ENCODE peak calls at places on chromosomes 6 and 20, in five cellular contexts. Y is GF-D8, I is NCI-H2081, E is AG20443, M is Daoy. B is an unnamed sample.

GRCh38 chr6:52552278-52552643 is 24.6 kb downstream of the TRAM2 start:
- DNase-seq in E (no peak), Y (no peak), I (no peak), M (no peak), B (no peak)

GRCh38 chr20:63463400-63464288 is 8.8 kb downstream of the KCNQ2 start:
- DNase-seq in M (peak), E (no peak), I (no peak), Y (no peak), B (no peak)

GRCh38 chr6:169158182-169158573 is 95.5 kb downstream of the THBS2 start:
- DNase-seq in M (peak), Y (no peak), E (peak), I (no peak), B (no peak)

GRCh38 chr20:19625416-19625815 is 132.6 kb upstream of the RIN2 start:
- DNase-seq in E (no peak), I (no peak), M (no peak), Y (no peak), B (no peak)

GRCh38 chr6:36840471-36841461 is 1.5 kb upstream of the CPNE5 start:
- DNase-seq in Y (no peak), M (no peak), I (no peak), E (peak), B (no peak)

GRCh38 chr20:41321003-41321402 is 3.5 kb upstream of the ZHX3 start:
- DNase-seq in E (no peak), I (no peak), Y (peak), M (no peak), B (no peak)

GRCh38 chr20:32013326-32013725 is 3.1 kb downstream of the CCM2L start:
- DNase-seq in Y (no peak), M (no peak), E (no peak), I (no peak), B (no peak)

GRCh38 chr6:124798942-124799496 is 163.2 kb upstream of the RNF217 start:
- DNase-seq in E (no peak), M (no peak), Y (no peak), I (no peak), B (no peak)

GRCh38 chr6:140311146-140311545 is 936.7 kb upstream of the CITED2 start:
- DNase-seq in M (no peak), Y (no peak), E (no peak), I (no peak), B (no peak)

GRCh38 chr6:3326981-3327380 is 68.2 kb downstream of the PSMG4 start:
- DNase-seq in Y (no peak), M (no peak), E (no peak), I (no peak), B (no peak)

GRCh38 chr6:127494240-127494767 is 24.8 kb downstream of the MTCL3 start:
- DNase-seq in E (no peak), M (no peak), Y (no peak), I (no peak), B (no peak)

GRCh38 chr6:35596448-35597442 is 84.0 kb upstream of the TULP1 start:
- DNase-seq in M (peak), E (peak), I (no peak), Y (no peak), B (no peak)

GRCh38 chr20:63124782-63125580 is 91.0 kb downstream of the YTHDF1 start:
- DNase-seq in E (no peak), Y (no peak), I (no peak), M (no peak), B (no peak)

GRCh38 chr20:49682278-49682677 is 31.4 kb downstream of the B4GALT5 start:
- DNase-seq in I (no peak), E (no peak), M (no peak), Y (no peak), B (no peak)

GRCh38 chr6:154410619-154411044 is 54.0 kb upstream of the IPCEF1 start:
- DNase-seq in M (peak), I (no peak), Y (no peak), E (peak), B (no peak)

GRCh38 chr6:1871936-1872335 is 262.2 kb downstream of the FOXC1 start:
- DNase-seq in E (peak), M (no peak), I (no peak), Y (no peak), B (no peak)

GRCh38 chr6:105909084-105909483 is 177.1 kb upstream of the PRDM1 start:
- DNase-seq in Y (no peak), E (no peak), I (no peak), M (no peak), B (no peak)

GRCh38 chr6:111027219-111027618 is 45.4 kb downstream of the RPF2 start:
- DNase-seq in Y (no peak), E (no peak), M (no peak), I (no peak), B (no peak)

GRCh38 chr20:31674895-31675827 is 37.4 kb downstream of the COX4I2 start:
- DNase-seq in M (peak), E (peak), Y (peak), I (no peak), B (no peak)

GRCh38 chr20:23702021-23702420 is 13.2 kb upstream of the CST4 start:
- DNase-seq in E (no peak), I (no peak), Y (no peak), M (no peak), B (no peak)

GRCh38 chr6:144335914-144336313 is 50.8 kb downstream of the UTRN start:
- DNase-seq in E (no peak), I (no peak), Y (no peak), M (peak), B (no peak)

GRCh38 chr20:24535956-24536730 is 66.7 kb downstream of the SYNDIG1 start:
- DNase-seq in E (peak), M (no peak), Y (no peak), I (no peak), B (no peak)

GRCh38 chr20:59577037-59577808 is 27.1 kb upstream of the PHACTR3 start:
- DNase-seq in I (no peak), M (no peak), Y (no peak), E (peak), B (no peak)

GRCh38 chr20:47594157-47594556 is 92.5 kb downstream of the NCOA3 start:
- DNase-seq in E (no peak), M (no peak), I (no peak), Y (no peak), B (no peak)

GRCh38 chr20:59518881-59519706 is 85.2 kb upstream of the PHACTR3 start:
- DNase-seq in I (peak), Y (no peak), E (peak), M (peak), B (no peak)

GRCh38 chr6:27260339-27260738 is 12.8 kb downstream of the PRSS16 start:
- DNase-seq in E (no peak), M (no peak), Y (no peak), I (no peak), B (no peak)

GRCh38 chr20:38864662-38865061 is 59.2 kb downstream of the PPP1R16B start:
- DNase-seq in Y (no peak), E (no peak), I (no peak), M (no peak), B (no peak)

B was measured in omental fat pad.